ENCODE peak calls at places on chromosome 22, in nine cellular contexts. A is esophagus squamous epithelium, X is thoracic aorta, M is OCI-LY7, B is fibroblast of lung, W is right lobe of liver, J is psoas muscle, D is thyroid gland, I is gastrocnemius medialis. Y is an unnamed sample. For H3K36me3, the result is how much of the 10 kb centered on the place peaks cover.

GRCh38 chr22:19359554-19360299 is 68.2 kb upstream of the CLTCL1 start:
- DNase-seq in M (no peak), J (no peak), W (no peak), I (no peak), A (no peak), X (no peak), D (peak), B (no peak), Y (no peak)

GRCh38 chr22:47626428-47627390 is 864.3 kb downstream of the TBC1D22A start:
- DNase-seq in W (no peak), X (no peak), A (no peak), I (no peak), M (peak), J (no peak), B (no peak), D (no peak), Y (no peak)

GRCh38 chr22:42717197-42717967 is 3.3 kb downstream of the A4GALT start:
- DNase-seq in A (no peak), X (no peak), D (no peak), B (no peak), W (no peak), M (peak), J (no peak), I (no peak), Y (peak)

GRCh38 chr22:44026066-44026629 is 2.0 kb downstream of the PARVB start:
- DNase-seq in M (no peak), W (no peak), B (no peak), I (no peak), A (no peak), D (no peak), J (no peak), X (no peak), Y (no peak)

GRCh38 chr22:36363378-36363931 is 24.3 kb downstream of the MYH9 start:
- DNase-seq in W (no peak), X (no peak), A (no peak), I (no peak), J (no peak), D (no peak), M (no peak), B (no peak), Y (no peak)

GRCh38 chr22:47309476-47309875 is 547.0 kb downstream of the TBC1D22A start:
- DNase-seq in I (no peak), B (no peak), M (no peak), W (no peak), X (no peak), D (no peak), A (no peak), J (no peak), Y (no peak)

GRCh38 chr22:28917747-28918543 is 34.6 kb downstream of the ZNRF3 start:
- DNase-seq in D (peak), J (no peak), X (no peak), B (peak), W (no peak), M (peak), I (no peak), A (no peak), Y (peak)

GRCh38 chr22:19115628-19116027 is 6.6 kb downstream of the DGCR2 start:
- DNase-seq in J (no peak), B (no peak), W (no peak), X (no peak), A (no peak), D (no peak), M (peak), I (no peak), Y (peak)

GRCh38 chr22:36385491-36386350 is 2.0 kb downstream of the MYH9 start:
- DNase-seq in B (no peak), I (no peak), M (peak), X (peak), D (peak), W (peak), A (no peak), J (peak), Y (no peak)

GRCh38 chr22:20455709-20456063 is 18.1 kb upstream of the SCARF2 start:
- DNase-seq in W (no peak), D (no peak), X (no peak), B (no peak), M (no peak), A (no peak), I (no peak), J (no peak), Y (no peak)

GRCh38 chr22:17880020-17880419 is 105.8 kb upstream of the BID start:
- DNase-seq in W (no peak), M (no peak), J (no peak), D (no peak), I (peak), A (no peak), B (no peak), X (no peak), Y (no peak)

GRCh38 chr22:17878186-17878694 is 104.0 kb upstream of the BID start:
- DNase-seq in D (no peak), B (no peak), A (no peak), X (no peak), I (no peak), W (no peak), J (no peak), M (no peak), Y (no peak)

GRCh38 chr22:17880468-17880867 is 106.2 kb upstream of the BID start:
- DNase-seq in D (no peak), I (no peak), X (no peak), J (no peak), A (no peak), B (no peak), M (no peak), W (no peak), Y (no peak)

GRCh38 chr22:17881366-17881765 is 107.1 kb upstream of the BID start:
- DNase-seq in B (no peak), A (no peak), J (no peak), W (no peak), I (no peak), M (no peak), X (no peak), D (no peak), Y (no peak)

DNA sequence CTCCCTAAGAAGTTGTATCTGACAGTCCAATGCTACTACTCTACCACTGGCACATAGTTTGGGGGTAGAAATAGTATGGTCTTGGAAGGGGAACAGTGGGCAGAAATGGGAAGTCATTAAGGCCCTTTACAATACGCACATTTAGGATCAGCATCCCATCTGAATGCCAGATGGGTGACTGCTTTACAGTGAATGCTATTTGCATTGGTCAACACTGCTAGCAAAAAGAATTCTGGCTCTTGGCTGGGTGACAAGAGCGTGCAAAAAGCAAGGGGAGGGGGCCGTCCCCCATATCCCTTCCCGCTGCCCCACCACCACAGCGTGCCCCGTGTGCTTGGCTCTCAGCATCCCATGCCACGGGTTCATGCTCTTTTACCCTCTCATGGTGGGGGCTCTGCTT is 104.7 kb upstream of the BID start:
- DNase-seq in W (no peak), M (no peak), J (no peak), I (no peak), D (no peak), A (no peak), X (no peak), B (peak), Y (no peak)
- H3K36me3 ChIP-seq in W (under half), M (half or more), J (under half), I (under half), D (under half), A (half or more), X (under half), B (under half), Y (under half)

DNA sequence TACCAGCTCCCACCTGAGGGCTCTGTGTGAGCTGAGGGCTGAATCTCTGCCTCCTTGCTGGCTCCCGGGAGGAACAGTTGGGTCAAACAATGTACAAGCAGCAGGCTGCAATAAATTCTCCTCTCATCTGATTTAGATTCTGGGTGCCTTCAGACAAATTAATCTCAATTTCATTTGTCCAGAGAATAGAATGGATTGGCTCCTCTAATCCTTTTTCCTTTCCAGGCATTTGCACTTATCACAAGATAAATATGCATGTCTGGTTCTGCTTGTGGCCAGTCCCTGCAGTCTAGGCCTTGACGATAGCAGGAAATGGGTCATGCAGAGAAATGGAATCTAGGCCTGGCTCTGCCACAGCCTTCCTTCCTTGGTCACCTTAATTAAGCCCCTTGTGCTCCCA is 28.7 kb downstream of the UPB1 start:
- DNase-seq in B (no peak), A (no peak), I (no peak), X (no peak), M (no peak), D (no peak), J (no peak), W (no peak), Y (no peak)
- H3K4me3 ChIP-seq in B (no peak), A (no peak), I (no peak), X (no peak), M (no peak), D (no peak), J (no peak), W (no peak), Y (no peak)

DNA sequence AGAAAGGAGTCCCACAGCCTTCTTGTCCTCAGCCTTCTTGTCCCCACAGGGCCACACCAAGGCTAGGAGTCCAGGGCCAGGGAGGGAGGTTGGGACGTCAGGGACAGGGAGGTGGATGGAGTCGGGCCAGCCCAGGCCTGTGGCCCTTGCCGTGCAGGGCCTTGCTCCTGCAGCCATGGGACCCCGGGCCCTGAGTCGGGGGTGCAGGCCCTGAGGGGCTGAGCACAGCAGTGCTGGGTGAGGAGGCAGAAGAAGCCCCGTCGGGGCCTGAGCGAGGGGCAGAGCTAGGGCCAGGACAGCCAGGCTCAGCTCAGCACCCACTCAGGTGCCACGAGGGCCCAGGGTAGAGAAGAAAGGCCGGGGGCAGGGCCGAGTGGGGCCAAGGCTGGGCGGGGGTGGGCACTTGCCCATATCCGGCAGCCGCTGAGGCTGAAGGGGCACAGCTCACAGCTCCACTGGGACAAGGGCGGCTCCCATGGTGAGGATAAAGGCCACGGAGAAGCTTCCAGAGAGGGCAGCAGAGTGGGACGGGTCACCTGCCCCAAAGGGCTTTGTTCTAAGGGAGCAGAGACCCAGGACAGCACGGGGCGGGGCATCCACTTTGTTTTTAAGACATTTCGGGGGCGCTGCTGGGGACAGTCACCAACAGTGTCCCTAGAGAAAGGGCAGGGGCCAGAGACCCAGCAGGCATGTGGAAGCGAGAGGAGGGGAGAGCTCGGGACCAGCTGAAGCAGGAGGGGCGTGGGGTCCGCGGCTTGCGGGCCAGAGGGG is 3.6 kb downstream of the MLC1 start:
- DNase-seq in M (no peak), W (no peak), I (no peak), A (no peak), X (no peak), D (no peak), B (no peak), J (no peak), Y (no peak)
- H3K27ac ChIP-seq in M (no peak), W (no peak), I (no peak), A (no peak), X (no peak), D (no peak), B (no peak), J (no peak), Y (no peak)

GRCh38 chr22:40376149-40376548 is 5.8 kb downstream of the SGSM3 start:
- DNase-seq in A (no peak), B (no peak), J (no peak), I (no peak), X (no peak), D (peak), W (no peak), M (peak), Y (no peak)
- H3K36me3 ChIP-seq in A (under half), B (under half), J (under half), I (under half), X (under half), D (under half), W (under half), M (under half), Y (under half)

DNA sequence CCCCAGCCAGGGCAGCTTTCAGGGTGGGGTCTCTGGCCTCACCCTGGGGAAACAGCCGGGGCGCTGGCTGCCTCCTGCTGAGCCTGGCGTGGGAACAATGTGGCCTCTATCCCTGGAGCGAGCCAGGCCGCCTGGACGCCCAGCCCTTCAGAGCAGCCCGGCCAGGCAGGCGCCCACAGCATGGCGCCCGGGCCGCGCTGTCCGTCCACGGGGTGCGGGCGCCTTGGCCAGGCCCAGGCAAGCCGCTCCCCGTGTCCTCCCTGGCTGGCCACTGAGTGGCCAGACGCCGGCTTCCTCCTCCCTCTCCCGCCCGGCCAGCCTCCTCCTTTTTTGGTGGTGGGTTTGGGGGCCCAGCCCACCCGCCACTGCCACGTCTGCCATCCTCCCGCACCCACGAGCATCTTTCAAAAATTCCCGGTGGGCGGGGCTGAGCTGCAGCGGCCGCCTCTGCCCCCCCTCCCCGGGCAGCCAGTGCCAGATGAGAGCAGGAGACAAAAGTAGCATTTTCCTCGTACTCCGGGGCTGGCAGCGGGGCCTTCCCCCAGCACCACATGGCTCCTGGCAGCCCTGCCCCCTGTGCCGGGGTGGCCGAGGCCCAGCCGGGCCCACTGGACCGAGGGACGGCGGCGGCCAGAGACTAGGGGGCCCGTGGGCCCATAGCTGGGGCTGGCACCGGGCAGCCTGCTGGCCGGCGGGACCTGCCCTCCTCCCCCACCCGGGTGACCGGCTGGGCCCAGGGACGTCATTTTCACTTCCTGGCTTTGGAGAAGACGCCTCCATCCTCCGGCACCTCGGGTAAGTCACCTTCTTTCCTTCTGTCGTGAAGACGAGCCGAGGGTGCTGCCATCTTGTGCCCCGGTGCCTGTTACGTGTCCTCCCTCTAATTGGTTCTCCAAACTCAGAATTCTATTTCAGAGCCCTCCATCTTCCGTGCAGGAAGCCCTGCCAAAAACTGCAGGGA is 70.2 kb upstream of the PPARA start:
- DNase-seq in M (no peak), A (no peak), J (peak), X (peak), W (peak), B (peak), D (peak), I (peak), Y (no peak)
- H3K4me3 ChIP-seq in M (no peak), A (peak), J (peak), X (peak), W (peak), B (peak), D (no peak), I (peak), Y (no peak)

GRCh38 chr22:32475428-32476010 is 908 bp downstream of the FBXO7 start:
- DNase-seq in M (no peak), W (peak), D (peak), J (no peak), B (peak), A (no peak), X (no peak), I (peak), Y (peak)

GRCh38 chr22:32474635-32475427 is at the start of gene FBXO7:
- DNase-seq in M (peak), X (peak), J (peak), I (peak), A (peak), W (peak), D (peak), B (no peak), Y (peak)

GRCh38 chr22:32476804-32477203 is 2.2 kb downstream of the FBXO7 start:
- DNase-seq in D (no peak), B (no peak), J (no peak), A (no peak), X (no peak), M (no peak), I (no peak), W (no peak), Y (no peak)

GRCh38 chr22:32476286-32476685 is 1.7 kb downstream of the FBXO7 start:
- DNase-seq in W (no peak), I (no peak), A (no peak), M (no peak), B (no peak), J (no peak), X (no peak), D (no peak), Y (no peak)

DNA sequence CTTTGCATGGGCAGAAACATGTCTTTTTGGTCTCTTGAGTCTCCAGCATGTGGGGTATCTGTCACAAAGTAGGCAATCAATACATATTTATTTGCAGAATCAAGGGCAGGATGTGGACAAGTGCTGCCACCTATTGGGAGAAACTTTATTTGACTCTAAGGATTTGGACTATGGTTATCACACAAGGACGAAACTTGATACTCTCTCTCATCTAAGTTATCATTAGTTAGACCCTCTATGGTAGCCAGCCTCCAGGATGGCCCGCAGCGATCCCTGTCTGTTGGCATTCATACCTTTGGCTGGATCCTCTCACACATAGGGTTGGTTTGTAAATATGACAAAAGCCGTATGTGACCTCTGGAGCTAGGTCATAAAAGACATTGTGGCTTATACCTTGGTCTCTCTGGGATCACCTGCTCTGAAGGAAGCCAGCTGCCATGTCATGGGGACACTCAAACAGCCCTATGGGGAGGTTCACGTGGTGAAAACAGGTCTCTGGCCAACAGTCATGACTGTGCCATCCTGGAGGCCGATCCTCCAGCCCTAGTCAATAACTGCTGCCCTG is 1.1 kb upstream of the FBXO7 start:
- DNase-seq in M (peak), B (peak), J (no peak), X (no peak), I (no peak), D (peak), W (peak), A (no peak), Y (peak)
- H3K27ac ChIP-seq in M (peak), B (no peak), J (peak), X (peak), I (peak), D (peak), W (peak), A (peak), Y (peak)

Y was measured in cardiac muscle cell.